ENCODE peak calls at places on chromosomes 5 and 9, in six cellular contexts. T, K, H, I, J and G are unnamed samples.

GRCh38 chr5:33841829-33842228 is 50.0 kb downstream of the ADAMTS12 start:
- DNase-seq in T (no peak), K (no peak), H (peak), I (no peak), J (no peak), G (no peak)

GRCh38 chr5:172618574-172619365 is 22.3 kb upstream of the NEURL1B start:
- DNase-seq in T (no peak), K (no peak), H (no peak), I (no peak), J (no peak), G (no peak)

GRCh38 chr5:24788829-24789509 is 144.2 kb upstream of the CDH10 start:
- DNase-seq in T (peak), K (no peak), H (no peak), I (peak), J (no peak), G (peak)

GRCh38 chr9:71001780-71002386 is 119.5 kb downstream of the TRPM3 start:
- DNase-seq in T (peak), K (peak), H (peak), I (peak), J (peak), G (peak)

GRCh38 chr5:142779163-142779562 is 9.0 kb downstream of the ARHGAP26 start:
- DNase-seq in T (no peak), K (no peak), H (peak), I (peak), J (no peak), G (peak)

GRCh38 chr5:149636191-149636860 is 55.0 kb downstream of the ARHGEF37 start:
- DNase-seq in T (no peak), K (no peak), H (no peak), I (no peak), J (no peak), G (no peak)

GRCh38 chr5:82421119-82421518 is 143.0 kb upstream of the RPS23 start:
- DNase-seq in T (peak), K (no peak), H (peak), I (peak), J (no peak), G (peak)

GRCh38 chr5:57368010-57368409 is 114.6 kb downstream of the ACTBL2 start:
- DNase-seq in T (peak), K (no peak), H (peak), I (peak), J (no peak), G (peak)

GRCh38 chr5:95817430-95817829 is 5.1 kb downstream of the GLRX start:
- DNase-seq in T (peak), K (no peak), H (peak), I (peak), J (no peak), G (peak)

GRCh38 chr5:111775224-111775623 is 18.2 kb upstream of the NREP start:
- DNase-seq in T (peak), K (no peak), H (peak), I (peak), J (no peak), G (peak)

GRCh38 chr9:129012343-129012742 is 15.8 kb downstream of the SH3GLB2 start:
- DNase-seq in T (no peak), K (no peak), H (no peak), I (no peak), J (no peak), G (no peak)

GRCh38 chr5:151020304-151021031 is at the start of gene GPX3:
- DNase-seq in T (no peak), K (no peak), H (peak), I (peak), J (peak), G (no peak)

GRCh38 chr9:86336058-86336457 is 18.2 kb downstream of the TUT7 start:
- DNase-seq in T (no peak), K (no peak), H (no peak), I (no peak), J (no peak), G (no peak)

GRCh38 chr5:134153241-134153640 is 23.5 kb downstream of the SKP1 start:
- DNase-seq in T (no peak), K (peak), H (no peak), I (no peak), J (no peak), G (no peak)

GRCh38 chr9:88740844-88741243 is 205.9 kb downstream of the NXNL2 start:
- DNase-seq in T (no peak), K (no peak), H (no peak), I (no peak), J (no peak), G (no peak)

GRCh38 chr9:134694714-134695113 is 53.1 kb downstream of the COL5A1 start:
- DNase-seq in T (no peak), K (no peak), H (no peak), I (no peak), J (no peak), G (no peak)

GRCh38 chr5:35274839-35275509 is 44.7 kb upstream of the PRLR start:
- DNase-seq in T (peak), K (no peak), H (no peak), I (peak), J (no peak), G (no peak)

GRCh38 chr9:12815895-12816294 is 41.1 kb downstream of the LURAP1L start:
- DNase-seq in T (peak), K (no peak), H (peak), I (peak), J (no peak), G (peak)

GRCh38 chr5:34687269-34688011 is 31.3 kb downstream of the RAI14 start:
- DNase-seq in T (peak), K (no peak), H (no peak), I (peak), J (no peak), G (peak)

GRCh38 chr9:121888438-121888775 is 204.7 kb downstream of the TTLL11 start:
- DNase-seq in T (peak), K (no peak), H (peak), I (peak), J (no peak), G (peak)

GRCh38 chr5:164672931-164673694 is 1167.7 kb downstream of the MAT2B start:
- DNase-seq in T (peak), K (no peak), H (no peak), I (peak), J (peak), G (peak)

GRCh38 chr5:128304121-128304520 is 220.6 kb downstream of the SLC12A2 start:
- DNase-seq in T (peak), K (no peak), H (peak), I (peak), J (no peak), G (peak)

GRCh38 chr5:14402424-14402823 is 179.2 kb upstream of the OTULINL start:
- DNase-seq in T (no peak), K (no peak), H (no peak), I (no peak), J (no peak), G (no peak)

GRCh38 chr5:373710-374602 is 52.4 kb downstream of the AHRR start:
- DNase-seq in T (peak), K (peak), H (peak), I (peak), J (peak), G (peak)

GRCh38 chr5:82092-82491 is 9.9 kb upstream of the PLEKHG4B start:
- DNase-seq in T (no peak), K (no peak), H (no peak), I (peak), J (no peak), G (peak)

GRCh38 chr5:154002093-154002492 is 36.6 kb downstream of the FAM114A2 start:
- DNase-seq in T (peak), K (no peak), H (no peak), I (peak), J (no peak), G (peak)

GRCh38 chr9:133346021-133346713 is 1.8 kb downstream of the MED22 start:
- DNase-seq in T (no peak), K (no peak), H (no peak), I (no peak), J (no peak), G (no peak)

GRCh38 chr5:175365866-175366265 is 78.1 kb downstream of the DRD1 start:
- DNase-seq in T (no peak), K (no peak), H (no peak), I (no peak), J (no peak), G (no peak)

GRCh38 chr5:71563161-71563560 is 24.0 kb upstream of the MCCC2 start:
- DNase-seq in T (no peak), K (no peak), H (no peak), I (no peak), J (no peak), G (no peak)

GRCh38 chr5:172565455-172565854 is 75.6 kb upstream of the NEURL1B start:
- DNase-seq in T (no peak), K (no peak), H (no peak), I (peak), J (no peak), G (no peak)